ENCODE peak calls at places on chromosomes 3 and 15, in four cellular contexts. One of them, this sample, is unnamed. For H3K9me3 and H3K4me1, the result is how much of the 10 kb centered on the place peaks cover.

GRCh38 chr3:178736300-178736699 is 200.1 kb downstream of the KCNMB2 start:
- DNase-seq in aorta: no peak
- DNase-seq in HepG2: no peak
- DNase-seq in transverse colon: no peak
- DNase-seq in this sample: no peak

GRCh38 chr3:82496890-82497560 is 735.6 kb upstream of the GBE1 start:
- DNase-seq in aorta: no peak
- DNase-seq in HepG2: peak
- DNase-seq in transverse colon: no peak
- DNase-seq in this sample: no peak

GRCh38 chr15:49622561-49622960 is 1.7 kb downstream of the DTWD1 start:
- DNase-seq in aorta: no peak
- DNase-seq in HepG2: no peak
- DNase-seq in transverse colon: no peak
- DNase-seq in this sample: no peak

GRCh38 chr3:32733631-32734229 is 48.7 kb downstream of the CNOT10 start:
- DNase-seq in aorta: no peak
- DNase-seq in HepG2: peak
- DNase-seq in transverse colon: no peak
- DNase-seq in this sample: no peak

GRCh38 chr3:70856414-70857162 is 544.1 kb upstream of the MDFIC2 start:
- DNase-seq in aorta: no peak
- DNase-seq in HepG2: no peak
- DNase-seq in transverse colon: no peak
- DNase-seq in this sample: no peak

GRCh38 chr15:81301815-81302399 is 22.0 kb downstream of the STARD5 start:
- DNase-seq in aorta: no peak
- DNase-seq in HepG2: no peak
- DNase-seq in transverse colon: peak
- DNase-seq in this sample: no peak

GRCh38 chr3:171018151-171018935 is 8.2 kb downstream of the SLC2A2 start:
- DNase-seq in aorta: no peak
- DNase-seq in HepG2: no peak
- DNase-seq in transverse colon: no peak
- DNase-seq in this sample: no peak

GRCh38 chr3:33425456-33425855 is 14.7 kb downstream of the UBP1 start:
- DNase-seq in aorta: no peak
- DNase-seq in HepG2: no peak
- DNase-seq in transverse colon: no peak
- DNase-seq in this sample: no peak

GRCh38 chr3:13186416-13186815 is 113.2 kb upstream of the IQSEC1 start:
- DNase-seq in aorta: no peak
- DNase-seq in HepG2: no peak
- DNase-seq in transverse colon: no peak
- DNase-seq in this sample: no peak

GRCh38 chr3:126448141-126448892 is 27.4 kb downstream of the ZXDC start:
- DNase-seq in aorta: peak
- DNase-seq in HepG2: no peak
- DNase-seq in transverse colon: no peak
- DNase-seq in this sample: no peak

GRCh38 chr15:73904026-73904815 is 22.0 kb upstream of the LOXL1 start:
- DNase-seq in aorta: peak
- DNase-seq in HepG2: no peak
- DNase-seq in transverse colon: no peak
- DNase-seq in this sample: no peak

GRCh38 chr15:73125219-73125618 is 73.0 kb downstream of the NEO1 start:
- DNase-seq in aorta: no peak
- DNase-seq in HepG2: no peak
- DNase-seq in transverse colon: no peak
- DNase-seq in this sample: no peak

GRCh38 chr3:185880600-185880999 is 55.8 kb upstream of the IGF2BP2 start:
- DNase-seq in aorta: no peak
- DNase-seq in HepG2: no peak
- DNase-seq in transverse colon: no peak
- DNase-seq in this sample: no peak

GRCh38 chr3:48502728-48503168 is 1.2 kb downstream of the SHISA5 start:
- DNase-seq in aorta: peak
- DNase-seq in HepG2: no peak
- DNase-seq in transverse colon: peak
- DNase-seq in this sample: no peak

GRCh38 chr15:31374489-31374888 is 47.9 kb downstream of the KLF13 start:
- DNase-seq in aorta: no peak
- DNase-seq in HepG2: no peak
- DNase-seq in transverse colon: peak
- DNase-seq in this sample: no peak

GRCh38 chr3:136818191-136818850 is 605 bp upstream of the SLC35G2 start:
- DNase-seq in aorta: peak
- DNase-seq in HepG2: peak
- DNase-seq in transverse colon: peak
- DNase-seq in this sample: no peak

GRCh38 chr15:82178061-82178460 is 84.5 kb downstream of the EFL1 start:
- DNase-seq in aorta: no peak
- DNase-seq in HepG2: no peak
- DNase-seq in transverse colon: no peak
- DNase-seq in this sample: no peak

GRCh38 chr15:76903251-76903681 is 1.9 kb downstream of the SCAPER start:
- DNase-seq in aorta: no peak
- DNase-seq in HepG2: peak
- DNase-seq in transverse colon: no peak
- DNase-seq in this sample: peak

GRCh38 chr3:51637144-51637940 is 33.7 kb upstream of the TEX264 start:
- DNase-seq in aorta: no peak
- DNase-seq in HepG2: no peak
- DNase-seq in transverse colon: no peak
- DNase-seq in this sample: no peak

GRCh38 chr15:67132276-67132675 is 66.9 kb downstream of the SMAD3 start:
- DNase-seq in aorta: no peak
- DNase-seq in HepG2: no peak
- DNase-seq in transverse colon: no peak
- DNase-seq in this sample: no peak

DNA sequence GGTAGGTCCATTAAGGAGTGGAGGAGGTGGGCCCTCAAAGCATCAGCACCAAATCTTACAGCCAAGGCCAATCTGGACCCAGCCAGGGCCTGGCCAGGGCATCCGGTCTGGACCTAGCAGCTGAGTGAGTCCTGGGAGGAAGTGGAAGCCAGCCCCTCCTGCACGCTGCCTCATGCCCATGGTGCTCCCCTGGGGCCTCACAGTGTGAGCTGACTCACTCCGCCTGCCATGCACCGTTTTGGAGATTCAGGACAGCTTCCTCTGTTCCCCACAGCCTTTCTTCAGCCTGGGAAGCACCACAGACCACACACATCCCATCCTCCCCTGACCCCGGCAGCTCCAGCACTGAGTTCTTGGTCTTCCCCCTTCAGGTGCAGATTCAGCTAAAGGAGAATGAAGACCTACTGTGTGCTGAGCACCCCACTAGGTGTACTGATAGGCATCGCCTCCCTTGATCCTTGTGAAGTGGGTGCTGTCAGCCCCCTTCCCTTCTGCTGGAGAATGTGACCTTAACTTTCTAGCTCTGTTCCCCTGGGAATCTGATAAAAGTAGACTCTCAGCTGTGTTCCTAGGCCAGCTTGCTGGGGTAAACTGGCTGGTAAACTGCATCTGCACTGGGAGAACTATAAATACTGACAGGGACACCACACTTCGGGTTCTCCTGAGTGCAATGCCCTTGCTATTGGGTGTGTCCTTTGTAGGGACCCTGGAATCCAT is 36.8 kb upstream of the SEC13 start:
- DNase-seq in aorta: peak
- DNase-seq in HepG2: no peak
- DNase-seq in transverse colon: no peak
- DNase-seq in this sample: no peak
- H3K27ac ChIP-seq in aorta: peak
- H3K27ac ChIP-seq in HepG2: no peak
- H3K27ac ChIP-seq in transverse colon: no peak
- H3K27ac ChIP-seq in this sample: no peak

GRCh38 chr3:58418227-58418626 is 15.4 kb downstream of the PDHB start:
- DNase-seq in aorta: no peak
- DNase-seq in HepG2: no peak
- DNase-seq in transverse colon: no peak
- DNase-seq in this sample: no peak

GRCh38 chr3:58417075-58417474 is 16.6 kb downstream of the PDHB start:
- DNase-seq in aorta: no peak
- DNase-seq in HepG2: no peak
- DNase-seq in transverse colon: no peak
- DNase-seq in this sample: no peak

GRCh38 chr3:58422756-58423324 is 10.8 kb downstream of the PDHB start:
- DNase-seq in aorta: no peak
- DNase-seq in HepG2: peak
- DNase-seq in transverse colon: no peak
- DNase-seq in this sample: no peak

GRCh38 chr3:58421004-58421403 is 12.6 kb downstream of the PDHB start:
- DNase-seq in aorta: no peak
- DNase-seq in HepG2: no peak
- DNase-seq in transverse colon: no peak
- DNase-seq in this sample: no peak

DNA sequence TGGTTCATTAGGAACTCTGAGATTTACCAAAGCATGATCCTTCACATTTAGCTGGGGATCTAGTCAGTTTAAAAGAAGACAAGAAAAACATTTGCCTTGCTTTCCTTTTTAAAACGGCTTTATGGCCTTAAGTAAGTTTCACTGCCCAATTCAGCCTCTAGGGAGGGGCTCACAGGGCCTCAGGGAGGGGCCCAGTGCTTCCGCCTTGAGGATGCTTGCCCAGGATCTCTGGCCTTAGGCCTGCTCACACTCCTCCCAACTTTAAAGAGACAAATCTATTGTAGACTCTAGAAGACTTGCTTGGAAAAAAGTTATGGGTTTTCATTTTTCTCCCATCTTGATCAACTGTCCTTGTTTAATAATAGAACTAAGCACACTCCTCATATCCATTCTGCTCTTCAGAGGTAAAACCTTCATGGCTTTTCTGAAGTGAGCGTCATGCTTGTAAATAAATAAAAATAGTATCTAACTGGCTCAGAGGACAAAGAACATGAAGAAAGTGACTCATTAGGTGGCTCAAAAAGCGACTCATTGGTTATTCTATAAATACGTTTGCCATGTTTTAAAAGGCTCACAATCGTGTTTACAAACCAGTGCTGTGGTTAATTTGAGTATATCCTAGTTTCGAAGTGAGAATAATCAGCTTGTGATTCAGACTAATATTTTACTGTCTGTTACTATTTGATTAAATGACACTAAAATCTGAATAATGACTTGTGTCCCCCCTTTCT is 13.7 kb downstream of the PDHB start:
- DNase-seq in aorta: no peak
- DNase-seq in HepG2: no peak
- DNase-seq in transverse colon: peak
- DNase-seq in this sample: no peak
- H3K9me3 ChIP-seq in aorta: under half
- H3K9me3 ChIP-seq in HepG2: under half
- H3K9me3 ChIP-seq in transverse colon: under half
- H3K9me3 ChIP-seq in this sample: under half

GRCh38 chr3:141353652-141354495 is 14.4 kb upstream of the ZBTB38 start:
- DNase-seq in aorta: no peak
- DNase-seq in HepG2: no peak
- DNase-seq in transverse colon: no peak
- DNase-seq in this sample: no peak

GRCh38 chr3:141349711-141350110 is 18.6 kb upstream of the ZBTB38 start:
- DNase-seq in aorta: no peak
- DNase-seq in HepG2: no peak
- DNase-seq in transverse colon: no peak
- DNase-seq in this sample: no peak

GRCh38 chr3:141355242-141355641 is 13.1 kb upstream of the ZBTB38 start:
- DNase-seq in aorta: no peak
- DNase-seq in HepG2: no peak
- DNase-seq in transverse colon: no peak
- DNase-seq in this sample: no peak

GRCh38 chr3:141352262-141352984 is 15.9 kb upstream of the ZBTB38 start:
- DNase-seq in aorta: no peak
- DNase-seq in HepG2: no peak
- DNase-seq in transverse colon: no peak
- DNase-seq in this sample: no peak

GRCh38 chr3:141354517-141354916 is 13.8 kb upstream of the ZBTB38 start:
- DNase-seq in aorta: no peak
- DNase-seq in HepG2: no peak
- DNase-seq in transverse colon: no peak
- DNase-seq in this sample: no peak
- H3K4me1 ChIP-seq in aorta: under half
- H3K4me1 ChIP-seq in HepG2: under half
- H3K4me1 ChIP-seq in transverse colon: under half
- H3K4me1 ChIP-seq in this sample: under half

DNA sequence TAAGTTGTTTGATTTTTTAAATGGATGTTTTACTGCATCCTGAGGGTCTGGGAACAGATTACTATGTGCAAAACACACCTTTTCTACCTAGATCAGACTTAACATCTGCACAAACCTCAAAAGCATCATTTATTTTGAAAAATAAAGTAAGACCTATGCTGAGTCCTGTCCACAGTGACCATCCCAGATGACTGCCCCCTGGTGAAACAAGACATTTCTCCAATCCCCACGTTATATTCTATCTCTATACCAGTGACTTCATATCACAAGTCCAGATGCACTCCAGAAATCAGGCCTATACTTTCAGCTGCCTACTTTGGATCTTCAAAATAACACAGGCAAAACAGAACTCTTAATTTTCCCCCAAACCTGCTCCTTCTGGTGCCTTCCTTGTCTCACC is 143.2 kb downstream of the P2RY1 start:
- DNase-seq in aorta: no peak
- DNase-seq in HepG2: no peak
- DNase-seq in transverse colon: no peak
- DNase-seq in this sample: no peak
- H3K27ac ChIP-seq in aorta: no peak
- H3K27ac ChIP-seq in HepG2: no peak
- H3K27ac ChIP-seq in transverse colon: no peak
- H3K27ac ChIP-seq in this sample: no peak

GRCh38 chr15:25189551-25189950 is 234.8 kb downstream of the SNRPN start:
- DNase-seq in aorta: no peak
- DNase-seq in HepG2: no peak
- DNase-seq in transverse colon: no peak
- DNase-seq in this sample: no peak
- H3K9me3 ChIP-seq in aorta: under half
- H3K9me3 ChIP-seq in HepG2: half or more
- H3K9me3 ChIP-seq in transverse colon: under half
- H3K9me3 ChIP-seq in this sample: under half

DNA sequence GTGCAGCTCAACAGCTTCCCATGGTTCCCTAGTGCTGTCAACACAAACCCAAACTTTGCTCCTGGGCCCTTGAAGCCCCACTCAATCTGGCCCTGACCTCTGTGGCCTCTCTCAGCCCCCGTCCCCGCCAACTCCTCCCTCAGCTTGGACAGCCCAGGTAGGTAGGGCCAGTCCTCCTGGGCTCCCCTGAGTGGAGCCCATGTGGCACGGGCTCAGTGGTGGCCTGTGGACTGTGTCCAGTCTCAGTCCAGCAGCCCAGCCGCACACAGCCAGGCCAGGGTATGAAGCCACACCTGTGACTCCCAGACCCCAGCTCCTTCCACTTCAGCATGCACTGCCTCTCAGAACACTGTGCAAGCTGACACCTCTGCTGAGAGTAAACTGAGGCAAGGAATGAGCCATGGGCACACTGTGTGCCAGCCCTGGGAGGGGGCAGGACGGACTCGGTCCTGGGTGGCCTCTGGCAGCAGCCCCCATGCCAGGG is 11.5 kb downstream of the PLXND1 start:
- DNase-seq in aorta: no peak
- DNase-seq in HepG2: peak
- DNase-seq in transverse colon: no peak
- DNase-seq in this sample: no peak
- H3K4me1 ChIP-seq in aorta: under half
- H3K4me1 ChIP-seq in HepG2: half or more
- H3K4me1 ChIP-seq in transverse colon: half or more
- H3K4me1 ChIP-seq in this sample: under half